ENCODE peak calls at places on chromosomes 7 and 10, in six cellular contexts. One of them, this sample, is unnamed.

GRCh38 chr7:84837405-84837804 is 349.5 kb downstream of the SEMA3D start:
- DNase-seq in fibroblast of pulmonary artery: no peak
- DNase-seq in body of pancreas: no peak
- DNase-seq in heart right ventricle: no peak
- DNase-seq in IMR-90: no peak
- DNase-seq in uterus: no peak
- DNase-seq in this sample: no peak

GRCh38 chr10:29858352-29859267 is 200.8 kb downstream of the JCAD start:
- DNase-seq in IMR-90: peak
- DNase-seq in fibroblast of pulmonary artery: peak
- DNase-seq in heart right ventricle: peak
- DNase-seq in uterus: peak
- DNase-seq in body of pancreas: peak
- DNase-seq in this sample: peak

GRCh38 chr10:44756235-44756634 is 154.9 kb upstream of the TMEM72 start:
- DNase-seq in body of pancreas: no peak
- DNase-seq in uterus: no peak
- DNase-seq in IMR-90: peak
- DNase-seq in fibroblast of pulmonary artery: peak
- DNase-seq in heart right ventricle: no peak
- DNase-seq in this sample: peak

GRCh38 chr7:36658603-36659516 is 65.4 kb downstream of the AOAH start:
- DNase-seq in body of pancreas: peak
- DNase-seq in heart right ventricle: peak
- DNase-seq in IMR-90: peak
- DNase-seq in uterus: no peak
- DNase-seq in fibroblast of pulmonary artery: peak
- DNase-seq in this sample: peak

GRCh38 chr7:46383605-46384004 is 462.5 kb upstream of the IGFBP3 start:
- DNase-seq in IMR-90: peak
- DNase-seq in uterus: no peak
- DNase-seq in body of pancreas: no peak
- DNase-seq in heart right ventricle: no peak
- DNase-seq in fibroblast of pulmonary artery: peak
- DNase-seq in this sample: peak

GRCh38 chr10:3071405-3072198 is 4.3 kb downstream of the PFKP start:
- DNase-seq in heart right ventricle: no peak
- DNase-seq in IMR-90: peak
- DNase-seq in body of pancreas: no peak
- DNase-seq in uterus: no peak
- DNase-seq in fibroblast of pulmonary artery: peak
- DNase-seq in this sample: no peak

GRCh38 chr7:87398441-87398840 is 53.0 kb downstream of the CROT start:
- DNase-seq in IMR-90: peak
- DNase-seq in fibroblast of pulmonary artery: peak
- DNase-seq in uterus: no peak
- DNase-seq in body of pancreas: no peak
- DNase-seq in heart right ventricle: no peak
- DNase-seq in this sample: peak

GRCh38 chr7:30630986-30631385 is 36.3 kb downstream of the GARS1 start:
- DNase-seq in heart right ventricle: no peak
- DNase-seq in uterus: no peak
- DNase-seq in body of pancreas: no peak
- DNase-seq in IMR-90: no peak
- DNase-seq in fibroblast of pulmonary artery: no peak
- DNase-seq in this sample: no peak

GRCh38 chr10:120755771-120756170 is 95.4 kb upstream of the WDR11 start:
- DNase-seq in fibroblast of pulmonary artery: no peak
- DNase-seq in body of pancreas: no peak
- DNase-seq in uterus: no peak
- DNase-seq in heart right ventricle: no peak
- DNase-seq in IMR-90: no peak
- DNase-seq in this sample: no peak

GRCh38 chr10:16947071-16947470 is 129.8 kb upstream of the RSU1 start:
- DNase-seq in body of pancreas: no peak
- DNase-seq in heart right ventricle: no peak
- DNase-seq in uterus: no peak
- DNase-seq in IMR-90: no peak
- DNase-seq in fibroblast of pulmonary artery: no peak
- DNase-seq in this sample: no peak
- TF ChIP-seq CTCF in body of pancreas: no peak
- TF ChIP-seq CTCF in heart right ventricle: no peak
- TF ChIP-seq CTCF in uterus: no peak
- TF ChIP-seq CTCF in IMR-90: no peak
- TF ChIP-seq CTCF in fibroblast of pulmonary artery: no peak
- TF ChIP-seq CTCF in this sample: no peak

GRCh38 chr10:63896992-63897391 is 375.8 kb downstream of the REEP3 start:
- DNase-seq in fibroblast of pulmonary artery: no peak
- DNase-seq in uterus: no peak
- DNase-seq in body of pancreas: no peak
- DNase-seq in IMR-90: no peak
- DNase-seq in heart right ventricle: no peak
- DNase-seq in this sample: no peak

GRCh38 chr10:63901916-63902315 is 380.7 kb downstream of the REEP3 start:
- DNase-seq in IMR-90: no peak
- DNase-seq in fibroblast of pulmonary artery: peak
- DNase-seq in uterus: no peak
- DNase-seq in body of pancreas: no peak
- DNase-seq in heart right ventricle: no peak
- DNase-seq in this sample: no peak

GRCh38 chr10:63901228-63901627 is 380.0 kb downstream of the REEP3 start:
- DNase-seq in fibroblast of pulmonary artery: no peak
- DNase-seq in heart right ventricle: no peak
- DNase-seq in IMR-90: no peak
- DNase-seq in uterus: no peak
- DNase-seq in body of pancreas: no peak
- DNase-seq in this sample: no peak
- H3K4me3 ChIP-seq in fibroblast of pulmonary artery: no peak
- H3K4me3 ChIP-seq in heart right ventricle: no peak
- H3K4me3 ChIP-seq in IMR-90: no peak
- H3K4me3 ChIP-seq in uterus: no peak
- H3K4me3 ChIP-seq in body of pancreas: no peak
- H3K4me3 ChIP-seq in this sample: no peak

GRCh38 chr7:117051808-117052207 is 98.5 kb downstream of the ST7 start:
- DNase-seq in IMR-90: no peak
- DNase-seq in fibroblast of pulmonary artery: no peak
- DNase-seq in heart right ventricle: no peak
- DNase-seq in uterus: no peak
- DNase-seq in body of pancreas: no peak
- DNase-seq in this sample: peak
- TF ChIP-seq CTCF in IMR-90: no peak
- TF ChIP-seq CTCF in fibroblast of pulmonary artery: no peak
- TF ChIP-seq CTCF in heart right ventricle: no peak
- TF ChIP-seq CTCF in uterus: no peak
- TF ChIP-seq CTCF in body of pancreas: no peak
- TF ChIP-seq CTCF in this sample: no peak

DNA sequence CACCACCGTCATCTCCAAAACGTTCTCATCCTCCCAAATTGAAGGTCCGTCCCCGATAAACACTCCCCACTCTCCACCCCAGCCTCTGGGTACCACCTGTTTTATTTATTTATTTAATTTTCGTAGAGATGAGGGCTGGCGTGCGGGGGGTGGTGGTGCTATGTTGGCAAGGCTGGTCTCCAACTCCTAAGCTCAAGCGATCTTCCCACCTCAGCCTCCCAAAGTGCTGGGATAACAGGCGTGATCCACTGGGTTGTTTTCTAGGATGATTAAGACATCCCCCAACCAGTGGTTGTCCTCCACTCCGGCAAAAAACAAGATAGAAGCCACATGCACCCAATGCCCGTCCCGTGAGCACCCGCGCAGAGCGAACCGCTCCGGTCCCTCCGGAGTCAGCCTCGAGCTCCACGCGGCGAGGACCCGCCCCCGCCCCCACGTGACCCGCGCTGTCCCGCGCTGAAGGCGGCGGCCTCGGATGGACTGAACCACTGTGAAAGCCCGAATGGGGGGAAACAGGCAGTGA is 916 bp upstream of the EIF3B start:
- DNase-seq in heart right ventricle: peak
- DNase-seq in IMR-90: peak
- DNase-seq in uterus: peak
- DNase-seq in body of pancreas: peak
- DNase-seq in fibroblast of pulmonary artery: peak
- DNase-seq in this sample: no peak
- H3K4me3 ChIP-seq in heart right ventricle: peak
- H3K4me3 ChIP-seq in IMR-90: peak
- H3K4me3 ChIP-seq in uterus: peak
- H3K4me3 ChIP-seq in body of pancreas: no peak
- H3K4me3 ChIP-seq in fibroblast of pulmonary artery: peak
- H3K4me3 ChIP-seq in this sample: peak

DNA sequence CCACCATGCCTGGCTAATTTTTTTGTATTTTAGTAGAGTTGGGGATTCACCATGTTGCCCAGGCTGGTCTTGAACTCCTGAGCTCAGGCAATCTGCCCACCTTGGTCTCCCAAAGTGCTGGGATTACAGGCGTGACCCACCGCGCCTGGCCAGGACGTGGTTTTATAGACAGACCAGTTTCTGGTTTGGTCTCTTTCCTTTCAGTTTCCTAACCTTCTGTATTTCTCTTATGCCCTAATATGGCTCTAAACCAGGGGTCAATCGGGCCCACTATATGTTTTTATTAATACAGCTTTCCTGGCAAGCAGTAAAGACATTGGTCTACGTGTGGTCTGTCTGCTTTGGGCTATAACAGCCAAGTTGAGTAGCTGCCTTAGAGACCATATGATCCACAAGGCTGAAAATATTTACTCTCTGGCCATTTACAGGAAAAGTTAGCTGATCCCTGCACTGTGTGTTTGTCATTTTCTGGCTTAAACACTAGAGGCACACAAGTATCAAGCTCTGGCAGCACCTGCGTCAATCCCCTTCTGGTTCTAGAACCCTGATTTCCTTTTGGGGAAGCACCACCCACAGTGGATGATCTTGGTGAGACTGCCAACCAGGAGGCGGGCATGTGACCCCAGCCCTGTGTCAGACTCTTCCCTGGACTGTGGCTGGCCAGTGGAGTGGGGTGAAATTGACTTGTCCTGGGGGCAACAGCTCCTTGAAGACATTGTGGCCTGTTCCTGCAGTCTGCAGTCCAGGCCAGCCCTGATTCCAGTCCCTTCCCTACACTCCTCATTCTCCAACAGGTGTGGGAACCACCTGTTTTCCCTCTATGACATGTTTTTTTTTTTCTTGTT is 497.2 kb downstream of the PLXNA4 start:
- DNase-seq in IMR-90: no peak
- DNase-seq in uterus: no peak
- DNase-seq in fibroblast of pulmonary artery: no peak
- DNase-seq in heart right ventricle: no peak
- DNase-seq in body of pancreas: no peak
- DNase-seq in this sample: no peak
- TF ChIP-seq CTCF in IMR-90: no peak
- TF ChIP-seq CTCF in uterus: no peak
- TF ChIP-seq CTCF in fibroblast of pulmonary artery: no peak
- TF ChIP-seq CTCF in heart right ventricle: no peak
- TF ChIP-seq CTCF in body of pancreas: no peak
- TF ChIP-seq CTCF in this sample: no peak

GRCh38 chr10:75048669-75049098 is 62.8 kb upstream of the SAMD8 start:
- DNase-seq in fibroblast of pulmonary artery: peak
- DNase-seq in uterus: peak
- DNase-seq in heart right ventricle: no peak
- DNase-seq in body of pancreas: no peak
- DNase-seq in IMR-90: peak
- DNase-seq in this sample: peak
- H3K4me3 ChIP-seq in fibroblast of pulmonary artery: no peak
- H3K4me3 ChIP-seq in uterus: no peak
- H3K4me3 ChIP-seq in heart right ventricle: no peak
- H3K4me3 ChIP-seq in body of pancreas: no peak
- H3K4me3 ChIP-seq in IMR-90: no peak
- H3K4me3 ChIP-seq in this sample: no peak

GRCh38 chr10:101843032-101843991 is at the start of gene KCNIP2:
- DNase-seq in IMR-90: no peak
- DNase-seq in uterus: no peak
- DNase-seq in fibroblast of pulmonary artery: no peak
- DNase-seq in body of pancreas: peak
- DNase-seq in heart right ventricle: peak
- DNase-seq in this sample: no peak
- TF ChIP-seq CTCF in IMR-90: peak
- TF ChIP-seq CTCF in uterus: no peak
- TF ChIP-seq CTCF in fibroblast of pulmonary artery: peak
- TF ChIP-seq CTCF in body of pancreas: peak
- TF ChIP-seq CTCF in heart right ventricle: peak
- TF ChIP-seq CTCF in this sample: peak

GRCh38 chr10:97850446-97850845 is 803 bp downstream of the GOLGA7B start:
- DNase-seq in body of pancreas: peak
- DNase-seq in IMR-90: no peak
- DNase-seq in uterus: no peak
- DNase-seq in heart right ventricle: no peak
- DNase-seq in fibroblast of pulmonary artery: no peak
- DNase-seq in this sample: no peak
- H3K4me3 ChIP-seq in body of pancreas: no peak
- H3K4me3 ChIP-seq in IMR-90: no peak
- H3K4me3 ChIP-seq in uterus: no peak
- H3K4me3 ChIP-seq in heart right ventricle: peak
- H3K4me3 ChIP-seq in fibroblast of pulmonary artery: no peak
- H3K4me3 ChIP-seq in this sample: no peak